ENCODE peak calls at places on chromosomes 12 and 14, in four cellular contexts. Q, D, E and A are unnamed samples.
A peak's percentile ranks its signal among the peaks of the same experiment; 100 is the strongest.

GRCh38 chr14:52910597-52910996 is 40.3 kb downstream of the FERMT2 start:
- DNase-seq in Q (no peak), E (no peak), D (no peak), A (no peak)

GRCh38 chr14:68526420-68527105 is 266.3 kb downstream of the ZFP36L1 start:
- DNase-seq in Q (no peak), D (peak; percentile 85), E (peak; percentile 71), A (no peak)

GRCh38 chr14:100873083-100873482 is 30.4 kb downstream of the RTL1 start:
- DNase-seq in E (no peak), D (no peak), Q (no peak), A (no peak)

GRCh38 chr12:26117321-26117720 is 7.5 kb downstream of the BHLHE41 start:
- DNase-seq in E (no peak), Q (no peak), D (no peak), A (no peak)

GRCh38 chr14:52240623-52241022 is 26.9 kb upstream of the PTGDR start:
- DNase-seq in D (no peak), Q (no peak), E (no peak), A (no peak)

GRCh38 chr12:22672951-22673350 is 48.0 kb downstream of the ETNK1 start:
- DNase-seq in Q (no peak), D (no peak), E (no peak), A (no peak)

GRCh38 chr12:14828896-14829295 is 14.4 kb downstream of the ART4 start:
- DNase-seq in Q (no peak), E (no peak), D (no peak), A (no peak)

GRCh38 chr12:57244306-57244696 is 6.7 kb downstream of the STAC3 start:
- DNase-seq in E (no peak), Q (no peak), D (no peak), A (no peak)

GRCh38 chr14:50067723-50068495 is 48.5 kb downstream of the VCPKMT start:
- DNase-seq in Q (peak; percentile 21), E (peak; percentile 80), D (no peak), A (peak; percentile 31)

GRCh38 chr14:24057271-24057670 is 5.5 kb downstream of the CARMIL3 start:
- DNase-seq in D (no peak), E (no peak), Q (no peak), A (no peak)

GRCh38 chr14:88868558-88869159 is 44.2 kb downstream of the TTC8 start:
- DNase-seq in D (no peak), Q (peak; percentile 24), E (no peak), A (no peak)

GRCh38 chr14:31806249-31806648 is 245.0 kb downstream of the NUBPL start:
- DNase-seq in E (no peak), D (no peak), Q (no peak), A (no peak)

GRCh38 chr14:97499790-97500481 is 702.8 kb downstream of the VRK1 start:
- DNase-seq in Q (no peak), E (no peak), D (no peak), A (no peak)

GRCh38 chr12:87140257-87140656 is 884.1 kb upstream of the MGAT4C start:
- DNase-seq in Q (no peak), E (peak; percentile 53), D (no peak), A (no peak)

GRCh38 chr12:57763881-57764661 is 2.8 kb downstream of the CYP27B1 start:
- DNase-seq in D (no peak), Q (no peak), E (no peak), A (no peak)

GRCh38 chr12:9107542-9107873 is 8.2 kb downstream of the A2M start:
- DNase-seq in Q (no peak), D (no peak), E (no peak), A (no peak)

GRCh38 chr14:65095633-65096205 is 6.6 kb downstream of the MAX start:
- DNase-seq in E (no peak), D (peak; percentile 40), Q (no peak), A (no peak)

GRCh38 chr14:28754209-28754985 is 12.2 kb upstream of the FOXG1 start:
- DNase-seq in D (no peak), E (no peak), Q (no peak), A (no peak)

GRCh38 chr14:79580908-79581307 is 630.4 kb downstream of the DIO2 start:
- DNase-seq in D (no peak), Q (no peak), E (no peak), A (no peak)

GRCh38 chr12:82788594-82788993 is 101.9 kb downstream of the TMTC2 start:
- DNase-seq in Q (no peak), E (no peak), D (no peak), A (no peak)

GRCh38 chr14:55926007-55926406 is 192.2 kb upstream of the PELI2 start:
- DNase-seq in D (no peak), Q (no peak), E (no peak), A (no peak)

GRCh38 chr14:100542619-100543205 is 44.5 kb downstream of the BEGAIN start:
- DNase-seq in Q (no peak), D (no peak), E (no peak), A (no peak)

GRCh38 chr14:21057803-21058675 is at the start of gene RNASE8:
- DNase-seq in E (peak; percentile 36), Q (no peak), D (no peak), A (no peak)

GRCh38 chr12:5033883-5034282 is 9.8 kb upstream of the KCNA5 start:
- DNase-seq in Q (no peak), D (no peak), E (no peak), A (no peak)

GRCh38 chr12:13196302-13196921 is at the start of gene EMP1:
- DNase-seq in D (peak; percentile 94), E (peak; percentile 100), Q (peak; percentile 98), A (peak; percentile 79)

GRCh38 chr14:68401855-68402254 is 391.0 kb downstream of the ZFP36L1 start:
- DNase-seq in Q (no peak), E (no peak), D (no peak), A (no peak)

GRCh38 chr12:16609140-16609539 is 3.2 kb upstream of the LMO3 start:
- DNase-seq in Q (no peak), E (no peak), D (no peak), A (no peak)

GRCh38 chr12:131738196-131738595 is 27.3 kb downstream of the SFSWAP start:
- DNase-seq in Q (no peak), E (no peak), D (no peak), A (no peak)

GRCh38 chr14:104370256-104370870 is 209.2 kb upstream of the C14orf180 start:
- DNase-seq in E (no peak), D (no peak), Q (peak; percentile 10), A (no peak)

GRCh38 chr12:57370084-57370483 is 60.8 kb downstream of the R3HDM2 start:
- DNase-seq in Q (no peak), E (no peak), D (no peak), A (no peak)

GRCh38 chr12:93896962-93897361 is 219.8 kb downstream of the CRADD start:
- DNase-seq in D (no peak), Q (no peak), E (no peak), A (no peak)

GRCh38 chr14:64235652-64236640 is 58.2 kb downstream of the ESR2 start:
- DNase-seq in D (no peak), Q (no peak), E (no peak), A (no peak)

GRCh38 chr14:76696361-76696760 is 64.9 kb upstream of the VASH1 start:
- DNase-seq in D (no peak), Q (no peak), E (no peak), A (no peak)

GRCh38 chr12:76031081-76031413 is 529 bp downstream of the PHLDA1 start:
- DNase-seq in D (no peak), E (no peak), Q (no peak), A (no peak)

GRCh38 chr12:15719230-15719629 is 70.0 kb downstream of the EPS8 start:
- DNase-seq in E (no peak), Q (no peak), D (no peak), A (no peak)

GRCh38 chr12:96236221-96236822 is 42.1 kb downstream of the ELK3 start:
- DNase-seq in E (no peak), D (no peak), Q (no peak), A (no peak)
- H3K4me1 ChIP-seq in E (no peaks in the 10 kb centered on the region), D (peaks cover 54% of the 10 kb centered on the region), Q (no peaks in the 10 kb centered on the region), A (peaks cover 36% of the 10 kb centered on the region)

GRCh38 chr14:94391284-94391914 is 3.0 kb upstream of the SERPINA1 start:
- DNase-seq in E (no peak), Q (no peak), D (no peak), A (no peak)
- H3K4me3 ChIP-seq in E (no peak overlapping the region), Q (no peak overlapping the region), D (no peak overlapping the region), A (no peak overlapping the region)

GRCh38 chr14:71165121-71165574 is 257.9 kb downstream of the PCNX1 start:
- DNase-seq in Q (no peak), E (peak; percentile 65), D (no peak), A (no peak)
- TF ChIP-seq CTCF in Q (no peak), E (no peak), D (no peak), A (no peak)

DNA sequence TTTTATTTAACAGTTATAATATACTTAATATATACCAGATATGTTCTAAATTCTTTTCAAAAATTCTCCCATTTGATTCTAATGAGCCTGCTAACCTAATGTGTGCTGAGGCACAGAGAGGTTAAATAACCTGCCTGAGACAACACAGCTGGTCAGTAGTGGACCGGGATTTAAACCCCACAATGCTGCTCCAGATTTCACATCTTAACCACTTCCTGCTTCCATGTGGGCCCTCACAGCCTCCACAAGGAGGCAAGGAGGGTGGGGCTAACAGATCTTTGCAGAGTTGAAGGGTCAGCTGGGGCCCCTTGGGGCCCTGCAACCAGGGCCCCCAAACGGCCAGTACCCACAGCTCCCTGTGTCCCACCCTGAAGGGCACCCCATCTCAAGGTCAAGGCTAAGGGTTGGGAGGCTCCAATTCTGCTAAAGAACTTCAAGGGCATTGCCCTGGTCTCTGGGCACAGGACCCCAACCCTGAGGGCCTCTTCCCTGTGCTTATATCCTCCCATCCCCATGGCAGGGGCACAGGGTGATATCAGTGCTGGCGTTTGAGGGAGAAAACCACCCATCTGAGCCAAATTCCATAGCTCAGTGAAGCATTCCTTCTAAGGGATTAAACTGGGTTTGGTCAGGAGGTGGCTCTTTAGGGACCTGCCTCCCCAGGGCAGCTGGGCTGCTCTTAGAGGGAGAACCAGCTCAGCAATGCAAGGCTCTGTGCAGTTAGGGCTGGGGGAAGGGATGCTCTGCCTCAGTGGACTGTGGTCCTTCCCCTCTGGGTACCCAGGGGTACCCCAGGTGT is 2.2 kb downstream of the KRT80 start:
- DNase-seq in E (no peak), Q (no peak), D (no peak), A (no peak)
- H3K4me1 ChIP-seq in E (peaks cover 83% of the 10 kb centered on the region), Q (peaks cover 63% of the 10 kb centered on the region), D (peaks cover 63% of the 10 kb centered on the region), A (no peaks in the 10 kb centered on the region)

GRCh38 chr14:61271552-61271951 is 9.6 kb downstream of the TMEM30B start:
- DNase-seq in E (no peak), Q (no peak), D (no peak), A (no peak)

GRCh38 chr14:61270714-61271113 is 10.4 kb downstream of the TMEM30B start:
- DNase-seq in D (no peak), E (no peak), Q (no peak), A (no peak)

GRCh38 chr14:61267336-61267735 is 13.8 kb downstream of the TMEM30B start:
- DNase-seq in E (no peak), Q (no peak), D (no peak), A (no peak)

GRCh38 chr14:61268797-61269196 is 12.3 kb downstream of the TMEM30B start:
- DNase-seq in D (no peak), E (no peak), Q (no peak), A (no peak)

GRCh38 chr14:61269321-61270083 is 11.6 kb downstream of the TMEM30B start:
- DNase-seq in D (peak; percentile 78), E (peak; percentile 71), Q (peak; percentile 79), A (peak; percentile 84)
- H3K4me3 ChIP-seq in D (peak overlapping the region; percentile 25), E (peak overlapping the region; percentile 58), Q (peak overlapping the region; percentile 33), A (peak overlapping the region; percentile 46)